ENCODE peak calls at places on chromosomes 13 and 19, in six cellular contexts. O is HS-5, T is neural crest cell, I is thoracic aorta, L is HS-27A, E is erythroblast. R is an unnamed sample.

GRCh38 chr19:18833849-18834643 is 2.3 kb downstream of the UPF1 start:
- DNase-seq in E (peak), I (no peak), L (no peak), O (no peak), T (no peak), R (no peak)

GRCh38 chr19:7176792-7177191 is 107.3 kb downstream of the ZNF557 start:
- DNase-seq in I (no peak), E (no peak), T (no peak), O (no peak), L (no peak), R (no peak)

GRCh38 chr13:96636310-96636709 is 358.0 kb downstream of the OXGR1 start:
- DNase-seq in E (no peak), T (no peak), I (no peak), L (no peak), O (no peak), R (no peak)

GRCh38 chr19:40588110-40588854 is 11.6 kb downstream of the SHKBP1 start:
- DNase-seq in I (no peak), E (no peak), T (no peak), O (no peak), L (peak), R (peak)

GRCh38 chr13:32045963-32046785 is 14.6 kb downstream of the FRY start:
- DNase-seq in O (no peak), T (no peak), I (no peak), E (peak), L (no peak), R (peak)

GRCh38 chr19:58362272-58362994 is at the start of gene ZNF497:
- DNase-seq in T (peak), I (peak), L (peak), O (peak), E (peak), R (peak)

GRCh38 chr13:44653261-44653660 is 77.1 kb upstream of the TSC22D1 start:
- DNase-seq in E (no peak), T (no peak), L (no peak), O (no peak), I (no peak), R (peak)

GRCh38 chr13:109207618-109208017 is 578.2 kb downstream of the MYO16 start:
- DNase-seq in T (no peak), L (no peak), E (no peak), I (no peak), O (no peak), R (no peak)

GRCh38 chr19:41376998-41377365 is 649 bp downstream of the TMEM91 start:
- DNase-seq in T (no peak), L (no peak), O (no peak), E (no peak), I (no peak), R (no peak)

GRCh38 chr19:18895038-18895827 is 725 bp downstream of the CERS1 start:
- DNase-seq in I (no peak), E (peak), T (peak), L (no peak), O (no peak), R (peak)

R was measured in fibroblast of lung.